ENCODE peak calls at places on chromosomes 4 and X, in eight cellular contexts. J is IMR-90; U is stimulated activated CD4-positive, alpha-beta T cell treated with anti-CD3 and anti-CD28 coated beads, Interleukin-1b, Interleukin-23, amount 100 ng/mL, for 24 hours; K is AML-193; A is NCI-H1092 treated with DMSO at 0.1 percent for 48 hours; Q is activated T-cell treated with anti-CD3 and anti-CD28 coated beads, Interleukin-2, amount 50 U/mL, for 4 hours; D is bronchial epithelial cell; T is GM10248. R is an unnamed sample.

GRCh38 chr4:166502660-166503059 is 629.6 kb downstream of the TLL1 start:
- DNase-seq in J (no peak), U (no peak), K (no peak), A (no peak), Q (no peak), D (no peak), T (no peak), R (no peak)

GRCh38 chr4:141047228-141047884 is 85.9 kb downstream of the RNF150 start:
- DNase-seq in J (peak), U (no peak), K (no peak), A (no peak), Q (no peak), D (peak), T (no peak), R (no peak)

GRCh38 chr4:151806511-151806927 is 45.7 kb upstream of the GATB start:
- DNase-seq in J (peak), U (no peak), K (no peak), A (no peak), Q (no peak), D (no peak), T (no peak), R (no peak)

GRCh38 chr4:4321951-4322688 is 32.1 kb downstream of the ZBTB49 start:
- DNase-seq in J (no peak), U (no peak), K (no peak), A (no peak), Q (no peak), D (no peak), T (no peak), R (no peak)

GRCh38 chr4:110119880-110120279 is 78.5 kb downstream of the ELOVL6 start:
- DNase-seq in J (peak), U (no peak), K (no peak), A (no peak), Q (no peak), D (peak), T (no peak), R (no peak)

GRCh38 chrX:138885886-138886285 is 174.4 kb upstream of the FGF13 start:
- DNase-seq in J (no peak), U (no peak), K (no peak), A (no peak), Q (no peak), D (peak), T (no peak), R (no peak)

GRCh38 chrX:129495941-129496340 is 27.3 kb downstream of the SMARCA1 start:
- DNase-seq in J (peak), U (no peak), K (no peak), A (no peak), Q (no peak), D (peak), T (no peak), R (no peak)

GRCh38 chrX:100654256-100654655 is 10.3 kb downstream of the SRPX2 start:
- DNase-seq in J (peak), U (no peak), K (peak), A (peak), Q (no peak), D (peak), T (no peak), R (no peak)

GRCh38 chr4:129403848-129404247 is 307.9 kb downstream of the C4orf33 start:
- DNase-seq in J (no peak), U (no peak), K (no peak), A (no peak), Q (no peak), D (no peak), T (no peak), R (no peak)

GRCh38 chr4:92175250-92175649 is 128.5 kb upstream of the GRID2 start:
- DNase-seq in J (no peak), U (no peak), K (no peak), A (no peak), Q (no peak), D (no peak), T (no peak), R (no peak)

GRCh38 chr4:73417973-73418372 is 13.9 kb downstream of the ALB start:
- DNase-seq in J (peak), U (no peak), K (no peak), A (no peak), Q (no peak), D (no peak), T (no peak), R (no peak)

GRCh38 chr4:98332017-98332416 is 70.8 kb downstream of the RAP1GDS1 start:
- DNase-seq in J (no peak), U (no peak), K (no peak), A (no peak), Q (no peak), D (peak), T (no peak), R (no peak)

GRCh38 chr4:168882650-168883233 is 127.3 kb downstream of the CBR4 start:
- DNase-seq in J (peak), U (no peak), K (no peak), A (no peak), Q (no peak), D (peak), T (no peak), R (no peak)

GRCh38 chr4:5045099-5045498 is 6.2 kb upstream of the STK32B start:
- DNase-seq in J (no peak), U (no peak), K (peak), A (no peak), Q (no peak), D (no peak), T (no peak), R (no peak)

GRCh38 chrX:57933321-57933720 is 23.1 kb upstream of the ZXDA start:
- DNase-seq in J (no peak), U (no peak), K (no peak), A (no peak), Q (no peak), D (no peak), T (no peak), R (no peak)

GRCh38 chr4:1130318-1131186 is 17.2 kb upstream of the RNF212 start:
- DNase-seq in J (peak), U (peak), K (peak), A (peak), Q (peak), D (peak), T (peak), R (peak)

GRCh38 chr4:17763352-17763890 is 18.0 kb downstream of the FAM184B start:
- DNase-seq in J (no peak), U (no peak), K (no peak), A (no peak), Q (no peak), D (no peak), T (no peak), R (no peak)

GRCh38 chrX:2928127-2928582 is 984 bp downstream of the ARSD start:
- DNase-seq in J (peak), U (no peak), K (no peak), A (no peak), Q (no peak), D (no peak), T (no peak), R (no peak)

GRCh38 chr4:6668391-6668790 is 25.3 kb upstream of the S100P start:
- DNase-seq in J (peak), U (no peak), K (no peak), A (no peak), Q (no peak), D (peak), T (no peak), R (no peak)

GRCh38 chr4:76233534-76233933 is 18.0 kb upstream of the FAM47E start:
- DNase-seq in J (no peak), U (no peak), K (no peak), A (no peak), Q (no peak), D (no peak), T (no peak), R (no peak)